ENCODE peak calls at places on chromosomes 16 and 17, in ten cellular contexts. M is amniotic stem cell; P is H9; U is adipocyte; V is AG08395; F is SHP77; I is activated T-helper 9 cell treated with anti-CD3 and anti-CD28 coated beads, Interleukin-2, amount 50 U/mL, for 16 hours; R is T-helper 1 cell; X is stimulated activated CD4-positive, alpha-beta T cell treated with anti-CD3 and anti-CD28 coated beads, Interleukin-4, amount 100 ng/mL, for 1 hour; E is fibroblast of lung. T is an unnamed sample.

GRCh38 chr16:30557397-30557949 is 701 bp downstream of the ZNF764 start:
- DNase-seq in F (no peak), E (peak; percentile 5), I (no peak), V (no peak), P (no peak), R (no peak), U (peak; percentile 2), X (peak; percentile 27), M (no peak), T (no peak)

GRCh38 chr17:7897773-7898172 is 9.2 kb downstream of the CHD3 start:
- DNase-seq in R (no peak), U (peak; percentile 39), V (peak; percentile 77), E (peak; percentile 82), F (no peak), I (no peak), X (no peak), M (no peak), P (peak; percentile 16), T (no peak)

GRCh38 chr17:74160656-74161500 is 42.6 kb upstream of the RPL38 start:
- DNase-seq in P (peak; percentile 20), F (no peak), X (no peak), M (no peak), R (no peak), I (no peak), U (no peak), E (no peak), V (no peak), T (peak; percentile 42)

GRCh38 chr17:65177901-65178300 is 40.7 kb downstream of the RGS9 start:
- DNase-seq in M (no peak), U (peak; percentile 39), R (peak; percentile 45), P (no peak), E (peak; percentile 71), I (no peak), V (peak; percentile 73), X (no peak), F (no peak), T (no peak)

GRCh38 chr17:5883775-5884665 is 186.2 kb upstream of the WSCD1 start:
- DNase-seq in E (no peak), M (no peak), X (no peak), V (no peak), R (no peak), F (no peak), U (no peak), I (no peak), P (peak; percentile 31), T (no peak)

GRCh38 chr16:86511317-86512161 is 1.2 kb downstream of the FOXF1 start:
- DNase-seq in V (no peak), U (peak; percentile 67), I (no peak), E (no peak), P (peak; percentile 44), X (no peak), M (no peak), F (no peak), R (no peak), T (no peak)

GRCh38 chr16:2756288-2757015 is 4.0 kb downstream of the SRRM2 start:
- DNase-seq in M (no peak), X (no peak), I (no peak), R (no peak), U (no peak), F (no peak), P (no peak), E (no peak), V (no peak), T (no peak)

GRCh38 chr16:81624718-81625543 is 154.2 kb upstream of the PLCG2 start:
- DNase-seq in E (no peak), U (no peak), X (no peak), R (no peak), I (no peak), P (no peak), M (no peak), V (no peak), F (no peak), T (no peak)

GRCh38 chr16:50640391-50640790 is 40.7 kb downstream of the SNX20 start:
- DNase-seq in V (peak; percentile 63), F (no peak), I (no peak), U (no peak), M (no peak), P (no peak), E (no peak), R (no peak), X (no peak), T (no peak)

GRCh38 chr17:35315283-35315682 is 58.1 kb downstream of the SLFN11 start:
- DNase-seq in V (peak; percentile 80), R (no peak), E (peak; percentile 88), F (no peak), U (peak; percentile 90), P (no peak), X (no peak), M (peak; percentile 51), I (no peak), T (peak; percentile 72)

GRCh38 chr17:60526726-60527125 is 684 bp upstream of the APPBP2 start:
- DNase-seq in P (no peak), V (peak; percentile 17), U (peak; percentile 61), E (peak; percentile 44), M (no peak), I (no peak), R (no peak), X (no peak), F (no peak), T (no peak)

GRCh38 chr16:26194526-26194925 is 502.8 kb downstream of the HS3ST4 start:
- DNase-seq in E (no peak), F (no peak), M (no peak), X (no peak), V (no peak), P (no peak), I (no peak), R (no peak), U (no peak), T (no peak)

GRCh38 chr16:6949240-6949639 is 383.4 kb upstream of the RBFOX1 start:
- DNase-seq in X (no peak), E (no peak), U (no peak), I (no peak), R (no peak), M (no peak), P (no peak), V (no peak), F (no peak), T (no peak)

GRCh38 chr16:67775273-67775672 is 31.1 kb downstream of the RANBP10 start:
- DNase-seq in R (no peak), V (no peak), M (no peak), I (no peak), X (no peak), P (no peak), E (no peak), U (no peak), F (no peak), T (no peak)

GRCh38 chr16:25009822-25010221 is 5.3 kb downstream of the ARHGAP17 start:
- DNase-seq in F (no peak), I (no peak), R (no peak), V (no peak), M (no peak), E (peak; percentile 39), X (no peak), P (no peak), U (no peak), T (no peak)

GRCh38 chr17:79627766-79628690 is 17.2 kb upstream of the RBFOX3 start:
- DNase-seq in R (no peak), V (no peak), P (peak; percentile 24), M (no peak), E (no peak), F (no peak), U (no peak), X (no peak), I (no peak), T (no peak)

GRCh38 chr16:86294535-86294934 is 215.8 kb upstream of the FOXF1 start:
- DNase-seq in X (no peak), P (no peak), I (no peak), F (no peak), R (no peak), M (no peak), U (no peak), E (peak; percentile 88), V (no peak), T (peak; percentile 99)

T was measured in SJSA1.